ENCODE peak calls at places on chromosomes 3 and 15, in five cellular contexts. G, A, J, B and Y are unnamed samples. For H3K9me3 and H3K4me1, the result is how much of the 10 kb centered on the place peaks cover.

GRCh38 chr15:49331951-49332350 is 91.1 kb upstream of the FGF7 start:
- DNase-seq in A (no peak), B (no peak), G (no peak), J (no peak), Y (no peak)

GRCh38 chr3:109804697-109805096 is 467.4 kb upstream of the DPPA4 start:
- DNase-seq in J (no peak), G (no peak), B (no peak), A (no peak), Y (no peak)

GRCh38 chr15:84962975-84963374 is 18.7 kb upstream of the PDE8A start:
- DNase-seq in J (no peak), G (no peak), B (no peak), A (no peak), Y (no peak)

GRCh38 chr3:111070772-111071256 is 802 bp upstream of the NECTIN3 start:
- DNase-seq in J (no peak), B (no peak), G (no peak), A (peak), Y (no peak)

GRCh38 chr3:189049458-189050231 is 122.1 kb upstream of the TPRG1 start:
- DNase-seq in A (no peak), G (no peak), B (no peak), J (no peak), Y (no peak)

GRCh38 chr3:99875925-99876781 is 58.5 kb downstream of the CMSS1 start:
- DNase-seq in B (peak), G (peak), J (peak), A (peak), Y (peak)

GRCh38 chr3:183328823-183329222 is 75.8 kb downstream of the B3GNT5 start:
- DNase-seq in B (no peak), G (no peak), A (no peak), J (no peak), Y (no peak)

GRCh38 chr15:81863157-81863556 is 182.7 kb downstream of the MEX3B start:
- DNase-seq in A (no peak), J (no peak), B (no peak), G (no peak), Y (no peak)

GRCh38 chr15:25065286-25065685 is 110.5 kb downstream of the SNRPN start:
- DNase-seq in A (no peak), B (no peak), G (no peak), J (no peak), Y (peak)

GRCh38 chr15:25065876-25066275 is 111.1 kb downstream of the SNRPN start:
- DNase-seq in B (no peak), J (no peak), G (no peak), A (no peak), Y (peak)

GRCh38 chr15:25068696-25069095 is 113.9 kb downstream of the SNRPN start:
- DNase-seq in A (no peak), B (no peak), G (no peak), J (no peak), Y (no peak)

GRCh38 chr15:25066708-25067107 is 111.9 kb downstream of the SNRPN start:
- DNase-seq in B (no peak), G (no peak), J (no peak), A (no peak), Y (peak)

DNA sequence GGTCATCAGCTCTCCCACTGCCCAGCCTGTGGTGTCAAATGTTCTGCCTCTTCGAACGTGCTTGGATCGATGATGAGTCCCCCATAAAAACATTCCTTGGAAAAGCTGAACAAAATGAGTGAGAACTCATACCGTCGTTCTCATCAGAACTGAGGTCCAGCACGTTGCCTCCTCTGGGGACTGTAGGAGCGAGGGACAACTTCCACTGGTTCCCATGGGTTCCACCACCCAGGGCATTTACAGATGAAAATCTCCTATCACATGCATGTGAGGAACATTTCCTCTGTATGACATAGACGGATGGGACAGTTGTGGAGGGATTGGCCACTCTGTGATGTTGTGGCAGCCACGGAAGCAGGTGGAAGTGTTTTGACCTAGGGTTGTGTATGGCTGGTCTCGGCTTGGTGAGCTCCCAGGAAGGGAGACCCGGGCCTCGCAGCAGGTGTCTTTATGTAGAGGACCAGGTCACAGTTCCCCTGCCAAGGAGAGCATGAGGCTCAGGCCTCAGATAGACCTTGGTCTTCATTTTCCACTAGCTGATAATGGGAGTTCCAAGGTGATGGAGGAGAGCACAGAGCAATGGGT is 113.0 kb downstream of the SNRPN start:
- DNase-seq in G (no peak), A (no peak), B (no peak), J (no peak), Y (peak)
- H3K9me3 ChIP-seq in G (half or more), A (half or more), B (half or more), J (half or more), Y (half or more)

DNA sequence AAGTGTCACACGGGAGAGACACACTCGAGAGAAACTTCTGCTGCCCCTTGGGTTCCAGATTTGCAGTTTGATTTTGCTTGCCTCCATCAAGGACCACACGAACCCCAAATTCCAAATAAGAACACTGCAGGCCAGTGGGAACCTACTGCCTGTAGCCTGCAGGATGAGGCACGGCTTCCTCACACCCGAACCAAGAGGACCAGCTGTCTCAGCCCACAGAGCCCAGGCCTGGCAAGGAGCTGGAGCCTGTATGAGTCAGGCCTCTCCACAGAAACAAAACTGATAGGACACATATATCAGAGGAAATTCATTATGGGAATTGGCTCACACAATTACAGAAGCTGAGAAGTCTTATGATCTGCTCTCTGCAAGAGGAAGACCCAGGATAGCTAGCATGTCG is 188.1 kb upstream of the NSMCE3 start:
- DNase-seq in A (no peak), B (no peak), J (no peak), G (no peak), Y (no peak)
- H3K4me1 ChIP-seq in A (under half), B (under half), J (under half), G (under half), Y (under half)

GRCh38 chr3:187738400-187739124 is 6.7 kb downstream of the BCL6 start:
- DNase-seq in G (peak), A (peak), J (peak), B (peak), Y (peak)
- TF ChIP-seq EP300 in G (no peak), A (no peak), J (peak), B (peak), Y (peak)

GRCh38 chr3:176160997-176161396 is 1036.3 kb downstream of the TBL1XR1 start:
- DNase-seq in B (no peak), J (no peak), G (no peak), A (no peak), Y (no peak)
- H3K9me3 ChIP-seq in B (under half), J (under half), G (under half), A (under half), Y (under half)

DNA sequence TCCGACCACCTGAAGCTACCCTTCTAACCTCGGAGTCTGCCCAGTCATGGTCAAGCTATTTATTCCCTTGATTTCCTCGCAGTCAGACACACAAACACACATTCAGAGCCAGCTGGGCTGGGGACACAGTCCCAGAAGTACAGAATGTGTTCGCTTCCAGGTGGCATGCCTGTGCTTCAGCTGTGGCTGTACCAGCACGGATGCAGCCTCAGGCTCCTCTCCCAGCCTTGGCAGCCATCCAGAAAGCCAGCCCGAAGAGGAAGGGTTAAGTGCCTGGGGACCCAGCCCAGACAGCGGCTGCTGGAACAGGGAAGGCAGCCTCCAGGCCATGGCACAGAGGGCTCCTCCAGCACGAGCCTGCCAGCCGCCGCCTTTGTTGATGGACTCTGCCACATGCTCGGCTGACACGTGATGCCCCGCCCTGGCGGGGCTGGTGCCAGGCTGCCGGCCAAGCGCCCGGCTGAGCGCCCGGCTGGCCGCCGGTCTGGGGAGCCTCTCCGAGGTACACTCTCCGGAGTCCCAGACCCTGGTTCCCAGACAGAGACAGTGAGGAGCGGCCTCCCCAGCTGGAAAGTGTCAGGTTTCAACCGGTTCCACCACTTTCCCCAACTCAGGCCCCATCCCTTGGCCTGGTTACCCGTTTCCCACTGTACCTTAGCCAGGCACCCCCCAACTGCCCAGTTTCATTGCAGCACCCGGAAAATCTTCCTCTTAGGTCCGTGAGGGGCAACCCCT is 5.4 kb downstream of the BMF start:
- DNase-seq in B (peak), A (no peak), J (peak), G (peak), Y (peak)
- H3K4me1 ChIP-seq in B (half or more), A (half or more), J (under half), G (half or more), Y (half or more)

GRCh38 chr3:195549001-195549400 is 5.9 kb upstream of the PPP1R2 start:
- DNase-seq in G (no peak), B (no peak), A (no peak), J (no peak), Y (no peak)

GRCh38 chr3:195551381-195551978 is 8.4 kb upstream of the PPP1R2 start:
- DNase-seq in B (no peak), J (no peak), A (no peak), G (no peak), Y (no peak)

GRCh38 chr3:195550723-195551122 is 7.6 kb upstream of the PPP1R2 start:
- DNase-seq in B (no peak), A (no peak), J (no peak), G (no peak), Y (no peak)

GRCh38 chr3:195548496-195548895 is 5.4 kb upstream of the PPP1R2 start:
- DNase-seq in B (no peak), J (no peak), G (no peak), A (no peak), Y (no peak)

DNA sequence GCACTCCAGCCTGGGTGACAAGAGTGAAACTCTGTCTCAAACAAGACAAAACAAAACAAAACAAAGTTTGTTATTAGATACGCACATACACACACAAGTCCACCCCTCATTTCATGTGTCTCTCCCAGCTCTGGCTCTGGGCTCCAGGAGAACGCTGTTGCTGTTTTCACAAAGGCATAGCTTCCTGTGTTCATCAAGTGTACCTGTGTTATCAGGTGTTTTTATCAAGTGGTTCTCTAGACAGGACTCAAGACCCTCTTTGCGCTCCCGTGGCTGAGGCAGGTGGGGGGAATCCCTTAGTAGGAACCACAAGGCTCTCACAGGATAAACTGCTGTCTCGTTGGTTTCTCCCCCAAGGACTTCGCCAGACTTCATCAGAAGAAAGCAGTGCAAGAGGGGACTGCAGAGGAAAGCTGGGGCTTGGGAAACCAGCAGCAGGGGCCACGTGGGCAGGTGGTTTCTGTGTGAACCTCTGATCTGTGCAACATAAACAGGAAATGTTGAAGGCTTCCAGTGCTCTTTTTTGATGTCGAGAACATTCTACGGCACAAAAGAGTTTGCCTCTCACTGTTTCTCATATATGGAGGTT is 6.9 kb upstream of the PPP1R2 start:
- DNase-seq in A (no peak), B (peak), J (no peak), G (no peak), Y (no peak)
- TF ChIP-seq EP300 in A (no peak), B (no peak), J (no peak), G (no peak), Y (no peak)

GRCh38 chr3:141542202-141542959 is 55.6 kb downstream of the RASA2 start:
- DNase-seq in A (no peak), J (no peak), B (no peak), G (no peak), Y (no peak)
- H3K9me3 ChIP-seq in A (under half), J (under half), B (under half), G (under half), Y (under half)

GRCh38 chr15:35669021-35669420 is 123.1 kb upstream of the DPH6 start:
- DNase-seq in J (no peak), B (no peak), A (no peak), G (no peak), Y (no peak)
- H3K4me1 ChIP-seq in J (under half), B (under half), A (under half), G (under half), Y (under half)

GRCh38 chr3:55333041-55333440 is 154.1 kb downstream of the WNT5A start:
- DNase-seq in B (no peak), G (no peak), A (no peak), J (no peak), Y (no peak)
- TF ChIP-seq EP300 in B (no peak), G (no peak), A (no peak), J (no peak), Y (no peak)